ENCODE peak calls at places on chromosomes 12 and 14, in five cellular contexts. One of them, this sample, is unnamed.

GRCh38 chr12:16155938-16156337 is 121.5 kb downstream of the SLC15A5 start:
- DNase-seq in AG04449: no peak
- DNase-seq in NCI-H460: no peak
- DNase-seq in heart left ventricle: no peak
- DNase-seq in sciatic nerve: no peak
- DNase-seq in this sample: no peak

GRCh38 chr12:123388948-123389559 is 5.1 kb downstream of the KMT5A start:
- DNase-seq in AG04449: no peak
- DNase-seq in sciatic nerve: no peak
- DNase-seq in heart left ventricle: no peak
- DNase-seq in NCI-H460: no peak
- DNase-seq in this sample: peak; percentile 39

GRCh38 chr12:124511259-124511985 is 56.0 kb downstream of the NCOR2 start:
- DNase-seq in NCI-H460: no peak
- DNase-seq in AG04449: no peak
- DNase-seq in sciatic nerve: no peak
- DNase-seq in heart left ventricle: no peak
- DNase-seq in this sample: no peak

GRCh38 chr14:73787760-73788508 is 63.7 kb upstream of the PTGR2 start:
- DNase-seq in sciatic nerve: no peak
- DNase-seq in AG04449: no peak
- DNase-seq in NCI-H460: no peak
- DNase-seq in heart left ventricle: no peak
- DNase-seq in this sample: peak; percentile 64

GRCh38 chr14:80465541-80466220 is 254.4 kb upstream of the DIO2 start:
- DNase-seq in heart left ventricle: no peak
- DNase-seq in AG04449: no peak
- DNase-seq in sciatic nerve: no peak
- DNase-seq in NCI-H460: no peak
- DNase-seq in this sample: no peak

GRCh38 chr14:55749946-55750345 is 169.9 kb downstream of the KTN1 start:
- DNase-seq in sciatic nerve: no peak
- DNase-seq in NCI-H460: no peak
- DNase-seq in heart left ventricle: no peak
- DNase-seq in AG04449: no peak
- DNase-seq in this sample: no peak

GRCh38 chr12:70449074-70449757 is 83.1 kb downstream of the KCNMB4 start:
- DNase-seq in NCI-H460: no peak
- DNase-seq in heart left ventricle: no peak
- DNase-seq in sciatic nerve: no peak
- DNase-seq in AG04449: no peak
- DNase-seq in this sample: no peak

GRCh38 chr12:96091833-96092232 is 56.4 kb upstream of the LTA4H start:
- DNase-seq in NCI-H460: no peak
- DNase-seq in sciatic nerve: no peak
- DNase-seq in heart left ventricle: no peak
- DNase-seq in AG04449: no peak
- DNase-seq in this sample: no peak

GRCh38 chr12:30417697-30418231 is 277.9 kb downstream of the IPO8 start:
- DNase-seq in NCI-H460: no peak
- DNase-seq in sciatic nerve: no peak
- DNase-seq in heart left ventricle: peak; percentile 5
- DNase-seq in AG04449: peak; percentile 67
- DNase-seq in this sample: no peak

GRCh38 chr12:132167610-132168310 is 23.5 kb downstream of the NOC4L start:
- DNase-seq in AG04449: no peak
- DNase-seq in heart left ventricle: no peak
- DNase-seq in NCI-H460: no peak
- DNase-seq in sciatic nerve: no peak
- DNase-seq in this sample: no peak

GRCh38 chr12:12791756-12792346 is 6.4 kb downstream of the APOLD1 start:
- DNase-seq in AG04449: no peak
- DNase-seq in sciatic nerve: no peak
- DNase-seq in heart left ventricle: peak; percentile 23
- DNase-seq in NCI-H460: no peak
- DNase-seq in this sample: no peak

GRCh38 chr12:65306603-65307501 is 28.4 kb downstream of the MSRB3 start:
- DNase-seq in heart left ventricle: peak; percentile 69
- DNase-seq in NCI-H460: peak; percentile 44
- DNase-seq in sciatic nerve: no peak
- DNase-seq in AG04449: no peak
- DNase-seq in this sample: no peak